ENCODE peak calls at places on chromosomes 4 and X, in eight cellular contexts. U is HepG2, X is SK-N-SH, W is K562, O is HCT116, K is endothelial cell of umbilical vein, S is GM12878, M is H1. I is an unnamed sample.

GRCh38 chrX:96183843-96184242 is 500.8 kb upstream of the DIAPH2 start:
- DNase-seq in S (no peak), U (no peak), O (no peak), K (peak), X (no peak), W (no peak), M (no peak), I (no peak)

GRCh38 chrX:118459494-118459893 is 36.1 kb upstream of the DOCK11 start:
- DNase-seq in K (peak), S (peak), M (no peak), W (peak), O (no peak), U (peak), X (peak), I (no peak)

GRCh38 chr4:185395255-185395955 is at the start of gene LRP2BP:
- DNase-seq in X (no peak), O (no peak), W (no peak), K (peak), U (peak), M (no peak), S (peak), I (peak)

GRCh38 chr4:35538807-35539206 is 705.5 kb downstream of the ARAP2 start:
- DNase-seq in S (no peak), W (no peak), O (peak), X (no peak), U (no peak), M (no peak), K (no peak), I (no peak)

GRCh38 chr4:182325848-182326255 is 82.7 kb downstream of the TENM3 start:
- DNase-seq in K (no peak), X (no peak), O (no peak), U (no peak), S (no peak), W (no peak), M (no peak), I (no peak)

GRCh38 chr4:40502936-40503335 is 126.7 kb downstream of the RBM47 start:
- DNase-seq in M (no peak), W (no peak), K (no peak), U (no peak), X (no peak), O (no peak), S (no peak), I (no peak)

GRCh38 chrX:16033336-16033735 is 90.0 kb upstream of the GRPR start:
- DNase-seq in S (no peak), U (no peak), K (no peak), W (no peak), M (no peak), X (no peak), O (no peak), I (no peak)

GRCh38 chrX:34563809-34564208 is 93.3 kb downstream of the TMEM47 start:
- DNase-seq in K (no peak), W (no peak), U (no peak), O (no peak), M (no peak), X (no peak), S (no peak), I (no peak)

GRCh38 chrX:102546818-102547493 is 30.4 kb upstream of the TMSB15A start:
- DNase-seq in K (no peak), M (no peak), O (no peak), U (no peak), S (no peak), X (peak), W (no peak), I (no peak)

GRCh38 chr4:35511851-35512250 is 732.5 kb downstream of the ARAP2 start:
- DNase-seq in K (no peak), S (no peak), X (no peak), U (no peak), O (no peak), M (no peak), W (no peak), I (no peak)

GRCh38 chr4:38069271-38069760 is 109.1 kb downstream of the PTTG2 start:
- DNase-seq in S (no peak), X (peak), M (no peak), W (peak), O (no peak), U (no peak), K (peak), I (no peak)

GRCh38 chrX:80876877-80877276 is 67.2 kb upstream of the BRWD3 start:
- DNase-seq in X (peak), S (peak), K (peak), M (no peak), U (peak), W (peak), O (peak), I (peak)

GRCh38 chr4:139175647-139176298 is 1.2 kb downstream of the ELF2 start:
- DNase-seq in U (no peak), W (no peak), O (peak), M (no peak), S (no peak), K (no peak), X (peak), I (no peak)

GRCh38 chr4:124839786-124840390 is 127.4 kb upstream of the ANKRD50 start:
- DNase-seq in X (no peak), U (no peak), M (no peak), W (no peak), S (no peak), K (no peak), O (peak), I (no peak)

GRCh38 chr4:42655921-42656735 is 777 bp downstream of the ATP8A1 start:
- DNase-seq in M (no peak), U (peak), K (peak), O (no peak), X (peak), S (no peak), W (no peak), I (no peak)

GRCh38 chrX:44898411-44899221 is 25.6 kb downstream of the KDM6A start:
- DNase-seq in O (no peak), S (no peak), K (no peak), U (peak), M (no peak), X (no peak), W (peak), I (no peak)

GRCh38 chr4:25402521-25402920 is 25.5 kb downstream of the ANAPC4 start:
- DNase-seq in O (no peak), M (no peak), S (no peak), X (no peak), U (no peak), K (no peak), W (no peak), I (no peak)

GRCh38 chrX:131955099-131955777 is 67.9 kb upstream of the STK26 start:
- DNase-seq in S (no peak), K (no peak), O (no peak), M (no peak), X (no peak), W (no peak), U (no peak), I (no peak)

GRCh38 chr4:41887821-41888699 is 47.2 kb upstream of the TMEM33 start:
- DNase-seq in U (peak), K (peak), W (peak), O (peak), X (no peak), S (no peak), M (no peak), I (peak)

GRCh38 chrX:15418041-15418706 is 34.0 kb upstream of the VEGFD start:
- DNase-seq in U (no peak), W (no peak), O (no peak), X (no peak), M (no peak), S (no peak), K (no peak), I (no peak)

GRCh38 chrX:39821011-39821708 is 276.6 kb downstream of the BCOR start:
- DNase-seq in W (no peak), K (peak), M (no peak), S (no peak), X (peak), O (no peak), U (no peak), I (no peak)

GRCh38 chr4:10232114-10232513 is 115.5 kb upstream of the WDR1 start:
- DNase-seq in S (no peak), K (no peak), W (no peak), O (no peak), U (no peak), X (no peak), M (no peak), I (no peak)
- H3K9ac ChIP-seq in S (no peak), K (no peak), W (no peak), O (no peak), U (no peak), X (no peak), M (no peak), I (no peak)

GRCh38 chrX:24081661-24082154 is 27.0 kb downstream of the EIF2S3 start:
- DNase-seq in S (no peak), O (peak), M (peak), U (peak), W (peak), K (peak), X (peak), I (no peak)

GRCh38 chrX:24080670-24081069 is 25.9 kb downstream of the EIF2S3 start:
- DNase-seq in K (no peak), S (peak), U (no peak), M (no peak), O (no peak), X (no peak), W (no peak), I (no peak)

GRCh38 chrX:24082446-24082845 is 27.7 kb downstream of the EIF2S3 start:
- DNase-seq in K (no peak), S (no peak), O (no peak), M (no peak), X (no peak), W (no peak), U (no peak), I (no peak)

GRCh38 chrX:24085133-24085532 is 30.4 kb downstream of the EIF2S3 start:
- DNase-seq in K (no peak), O (no peak), X (no peak), S (no peak), M (no peak), W (no peak), U (no peak), I (no peak)

DNA sequence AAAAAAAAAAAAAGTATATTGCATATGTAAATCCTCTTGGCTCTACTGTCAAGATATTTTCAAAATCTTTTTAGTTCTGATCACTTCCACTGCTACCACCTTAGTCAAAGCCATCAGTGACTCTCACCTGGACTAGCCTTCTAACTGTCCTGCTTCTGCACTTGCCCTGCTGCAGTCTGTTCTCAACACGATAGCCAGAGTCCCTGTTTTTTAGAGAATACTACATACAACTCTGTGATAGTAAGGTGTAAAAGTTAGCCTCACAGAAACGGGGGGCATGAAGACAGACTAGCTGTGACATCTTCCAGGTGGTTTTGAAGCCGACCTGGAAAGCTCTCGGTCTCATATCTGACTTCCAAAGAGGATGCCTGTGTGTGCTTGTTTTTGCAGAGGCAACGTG is 24.6 kb downstream of the EIF2S3 start:
- DNase-seq in O (no peak), K (no peak), U (no peak), X (no peak), M (no peak), W (no peak), S (no peak), I (no peak)
- TF ChIP-seq POLR2AphosphoS5 in O (no peak), K (no peak), U (no peak), X (no peak), M (no peak), W (peak), S (no peak), I (no peak)

GRCh38 chrX:138018145-138018799 is 452.3 kb downstream of the ZIC3 start:
- DNase-seq in U (no peak), M (no peak), O (no peak), W (no peak), K (no peak), S (no peak), X (no peak), I (no peak)

GRCh38 chrX:138011461-138011860 is 445.5 kb downstream of the ZIC3 start:
- DNase-seq in O (no peak), K (no peak), S (no peak), W (no peak), M (no peak), U (no peak), X (no peak), I (no peak)

GRCh38 chrX:138014577-138014976 is 448.6 kb downstream of the ZIC3 start:
- DNase-seq in X (no peak), W (no peak), S (no peak), M (no peak), K (no peak), U (no peak), O (no peak), I (no peak)
- H3K27ac ChIP-seq in X (no peak), W (no peak), S (no peak), M (no peak), K (no peak), U (no peak), O (no peak), I (no peak)

DNA sequence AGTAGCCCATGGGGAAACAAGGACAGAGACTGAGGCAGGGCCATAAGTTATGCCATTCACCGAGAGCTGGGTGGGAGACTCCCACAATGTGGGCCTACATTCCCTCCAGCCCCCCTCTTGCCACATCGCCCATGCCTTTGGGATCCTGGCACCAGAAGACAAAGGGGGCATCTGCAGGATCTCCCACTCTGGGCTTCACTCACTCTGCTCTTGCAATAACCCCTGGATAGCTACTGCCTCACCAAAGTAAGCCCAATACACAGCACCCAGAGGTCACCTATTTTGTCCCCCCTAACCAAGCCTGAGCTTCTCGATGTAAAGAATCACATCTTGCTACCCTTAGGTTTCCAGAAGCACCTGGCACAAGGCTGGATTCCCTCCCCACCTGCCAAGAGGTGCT is 741 bp upstream of the RTL5 start:
- DNase-seq in O (no peak), M (no peak), S (no peak), K (no peak), X (peak), U (no peak), W (no peak), I (no peak)
- H3K9ac ChIP-seq in O (peak), M (no peak), S (no peak), K (no peak), X (no peak), U (no peak), W (no peak), I (no peak)

DNA sequence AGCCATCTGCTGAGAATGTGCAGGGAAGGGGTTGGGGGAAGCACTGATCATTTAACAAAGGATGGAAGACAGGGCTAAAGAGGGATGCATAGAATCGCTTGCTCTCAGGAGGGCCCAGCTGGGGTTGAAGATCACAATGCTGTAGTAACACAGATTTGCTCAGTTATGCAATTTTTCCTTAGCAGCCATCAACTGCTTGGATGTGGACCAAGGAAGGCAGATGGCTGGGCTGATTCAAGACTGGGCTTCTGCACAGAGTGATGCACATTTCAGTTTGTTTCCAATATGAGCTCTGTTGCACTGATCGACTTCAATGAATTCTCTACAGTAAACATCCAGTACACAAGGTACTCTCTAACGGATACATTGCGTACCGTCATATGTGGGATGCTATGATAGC is 127.8 kb upstream of the TBL1X start:
- DNase-seq in W (no peak), O (no peak), X (no peak), S (no peak), K (peak), M (no peak), U (no peak), I (no peak)
- TF ChIP-seq POLR2AphosphoS5 in W (no peak), O (no peak), X (no peak), S (no peak), K (no peak), M (no peak), U (no peak), I (no peak)

GRCh38 chr4:3355266-3355748 is 62.5 kb downstream of the RGS12 start:
- DNase-seq in X (no peak), S (peak), W (no peak), U (no peak), K (peak), O (no peak), M (no peak), I (no peak)
- H3K27ac ChIP-seq in X (no peak), S (peak), W (no peak), U (peak), K (peak), O (no peak), M (no peak), I (no peak)

GRCh38 chr4:186845137-186845842 is 121.6 kb upstream of the FAT1 start:
- DNase-seq in M (no peak), W (peak), K (peak), X (no peak), U (peak), S (no peak), O (peak), I (no peak)
- H3K9ac ChIP-seq in M (no peak), W (peak), K (peak), X (peak), U (no peak), S (no peak), O (peak), I (no peak)

GRCh38 chr4:54320826-54321320 is 91.8 kb downstream of the PDGFRA start:
- DNase-seq in W (no peak), O (no peak), X (no peak), S (no peak), M (no peak), U (no peak), K (no peak), I (no peak)

GRCh38 chr4:54318904-54319303 is 89.8 kb downstream of the PDGFRA start:
- DNase-seq in O (peak), X (peak), W (peak), K (peak), M (peak), U (peak), S (no peak), I (no peak)

GRCh38 chr4:54317690-54318089 is 88.6 kb downstream of the PDGFRA start:
- DNase-seq in S (no peak), X (no peak), K (no peak), M (no peak), W (no peak), O (no peak), U (no peak), I (no peak)

GRCh38 chr4:54322817-54323417 is 93.8 kb downstream of the PDGFRA start:
- DNase-seq in U (peak), S (no peak), K (peak), M (peak), X (peak), O (peak), W (peak), I (no peak)
- TF ChIP-seq POLR2AphosphoS5 in U (no peak), S (no peak), K (no peak), M (no peak), X (no peak), O (no peak), W (no peak), I (no peak)

DNA sequence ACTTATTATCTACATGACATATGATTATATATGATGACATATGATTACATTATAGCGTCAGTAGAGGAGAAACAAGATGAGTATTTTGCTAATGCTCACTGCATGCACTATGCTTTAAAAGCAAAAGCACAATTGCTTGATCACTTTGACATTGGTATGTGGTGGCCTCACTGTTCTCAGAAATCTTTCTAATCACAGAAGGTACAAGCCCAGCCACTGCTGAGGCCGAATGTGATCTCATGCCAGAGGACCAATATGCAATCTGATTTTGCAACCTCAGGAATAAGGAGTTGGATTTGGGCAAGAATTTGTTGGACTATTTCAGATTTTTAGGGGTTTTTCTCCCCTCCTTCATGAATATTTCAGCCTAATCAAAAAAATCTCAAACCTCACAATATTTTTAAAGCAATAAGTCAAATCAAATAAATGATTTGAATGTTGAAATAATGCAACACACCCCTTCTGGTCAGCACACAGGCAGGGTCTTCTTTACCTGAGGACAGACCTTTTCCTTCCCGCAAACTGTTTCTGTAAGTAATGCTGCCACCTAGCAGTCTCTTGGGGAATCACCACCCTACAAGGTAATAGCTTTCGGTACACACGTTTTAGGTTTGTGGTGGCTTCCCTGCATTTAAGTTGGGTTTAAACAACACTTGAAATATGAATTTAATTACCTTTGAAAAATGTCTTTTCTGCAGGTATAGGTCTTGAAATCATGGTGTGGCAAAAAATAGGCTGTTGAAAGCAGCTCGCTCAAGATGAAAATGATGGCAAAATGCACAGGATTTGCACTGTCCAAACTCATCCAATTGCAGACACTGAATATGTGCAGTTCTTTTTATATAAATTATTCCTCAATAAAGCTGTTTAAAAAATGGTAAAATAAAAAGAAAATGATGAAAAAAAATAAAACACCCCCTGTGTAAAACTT is 4.8 kb upstream of the CXCL13 start:
- DNase-seq in O (peak), K (peak), W (peak), X (peak), U (peak), M (no peak), S (no peak), I (no peak)
- H3K27ac ChIP-seq in O (no peak), K (no peak), W (no peak), X (no peak), U (no peak), M (no peak), S (no peak), I (no peak)

GRCh38 chr4:47210828-47211227 is 179.5 kb downstream of the GABRB1 start:
- DNase-seq in S (no peak), M (no peak), U (no peak), W (no peak), X (no peak), K (no peak), O (no peak), I (no peak)
- H3K9ac ChIP-seq in S (no peak), M (no peak), U (no peak), W (no peak), X (peak), K (no peak), O (no peak), I (no peak)

I was measured in SK-N-MC.